ENCODE peak calls at places on chromosomes 7 and 10, in ten cellular contexts. M is body of pancreas; Z is fibroblast of lung; G is mesenchymal stem cell; K is upper lobe of right lung; A is adrenal gland; C is CD4-positive, alpha-beta T cell; O is K562; U is left lung; D is OCI-LY7. Q is an unnamed sample. For H3K9me3, the result is how much of the 10 kb centered on the place peaks cover.

GRCh38 chr10:33215154-33215553 is 119.3 kb downstream of the NRP1 start:
- DNase-seq in M (no peak), Z (no peak), G (peak), K (no peak), A (no peak), C (no peak), O (no peak), U (no peak), D (no peak), Q (no peak)

GRCh38 chr10:454860-455259 is 234.6 kb downstream of the DIP2C start:
- DNase-seq in M (no peak), Z (peak), G (peak), K (no peak), A (peak), C (no peak), O (no peak), U (no peak), D (no peak), Q (no peak)

GRCh38 chr7:3215624-3216585 is 85.1 kb upstream of the SDK1 start:
- DNase-seq in M (no peak), Z (no peak), G (no peak), K (no peak), A (no peak), C (no peak), O (no peak), U (no peak), D (no peak), Q (no peak)

GRCh38 chr10:94211187-94211529 is 151.6 kb downstream of the NOC3L start:
- DNase-seq in M (no peak), Z (no peak), G (no peak), K (no peak), A (no peak), C (no peak), O (no peak), U (no peak), D (no peak), Q (no peak)

GRCh38 chr10:28266449-28267224 is 36.2 kb downstream of the MPP7 start:
- DNase-seq in M (no peak), Z (no peak), G (no peak), K (no peak), A (no peak), C (no peak), O (no peak), U (no peak), D (no peak), Q (no peak)

GRCh38 chr10:123619067-123619855 is 46.9 kb upstream of the GPR26 start:
- DNase-seq in M (no peak), Z (no peak), G (no peak), K (no peak), A (no peak), C (no peak), O (no peak), U (no peak), D (no peak), Q (no peak)

GRCh38 chr10:2599571-2599970 is 467.8 kb upstream of the PFKP start:
- DNase-seq in M (no peak), Z (no peak), G (no peak), K (no peak), A (no peak), C (no peak), O (no peak), U (no peak), D (no peak), Q (no peak)

GRCh38 chr10:5556576-5556975 is 31.8 kb downstream of the CALML3 start:
- DNase-seq in M (no peak), Z (no peak), G (no peak), K (peak), A (no peak), C (no peak), O (no peak), U (peak), D (no peak), Q (no peak)

GRCh38 chr10:63197304-63198092 is 64.4 kb downstream of the NRBF2 start:
- DNase-seq in M (no peak), Z (peak), G (no peak), K (no peak), A (no peak), C (no peak), O (no peak), U (no peak), D (no peak), Q (no peak)

GRCh38 chr10:124641282-124642075 is 102.7 kb downstream of the FAM53B start:
- DNase-seq in M (no peak), Z (peak), G (peak), K (no peak), A (peak), C (peak), O (peak), U (peak), D (no peak), Q (no peak)

GRCh38 chr10:79084972-79085597 is 16.3 kb downstream of the ZMIZ1 start:
- DNase-seq in M (no peak), Z (no peak), G (no peak), K (no peak), A (no peak), C (no peak), O (no peak), U (peak), D (peak), Q (no peak)

GRCh38 chr7:1944619-1945210 is 274.6 kb downstream of the ELFN1 start:
- DNase-seq in M (no peak), Z (no peak), G (no peak), K (no peak), A (no peak), C (no peak), O (no peak), U (peak), D (no peak), Q (no peak)

GRCh38 chr10:21525367-21526183 is at the start of gene SKIDA1:
- DNase-seq in M (peak), Z (peak), G (peak), K (peak), A (peak), C (peak), O (peak), U (peak), D (peak), Q (peak)

GRCh38 chr10:56537984-56538383 is 176.9 kb upstream of the ZWINT start:
- DNase-seq in M (no peak), Z (peak), G (peak), K (no peak), A (peak), C (no peak), O (no peak), U (no peak), D (no peak), Q (no peak)

GRCh38 chr7:114303301-114303700 is 111.3 kb upstream of the FOXP2 start:
- DNase-seq in M (no peak), Z (no peak), G (no peak), K (no peak), A (no peak), C (no peak), O (no peak), U (no peak), D (no peak), Q (no peak)

GRCh38 chr10:6117711-6118110 is 28.9 kb downstream of the RBM17 start:
- DNase-seq in M (no peak), Z (no peak), G (no peak), K (no peak), A (no peak), C (no peak), O (no peak), U (no peak), D (no peak), Q (no peak)

GRCh38 chr10:15427836-15428414 is 56.8 kb upstream of the FAM171A1 start:
- DNase-seq in M (no peak), Z (peak), G (peak), K (no peak), A (no peak), C (no peak), O (peak), U (no peak), D (peak), Q (no peak)

GRCh38 chr7:16491148-16491547 is 25.6 kb upstream of the SOSTDC1 start:
- DNase-seq in M (no peak), Z (no peak), G (no peak), K (no peak), A (no peak), C (no peak), O (no peak), U (no peak), D (no peak), Q (no peak)

GRCh38 chr7:77827999-77828398 is 29.4 kb downstream of the PHTF2 start:
- DNase-seq in M (no peak), Z (no peak), G (no peak), K (no peak), A (no peak), C (no peak), O (no peak), U (no peak), D (no peak), Q (no peak)

GRCh38 chr7:129401228-129401967 is 32.8 kb upstream of the STRIP2 start:
- DNase-seq in M (no peak), Z (peak), G (peak), K (no peak), A (no peak), C (no peak), O (peak), U (no peak), D (no peak), Q (no peak)

GRCh38 chr7:44116087-44116788 is 7.1 kb downstream of the POLD2 start:
- DNase-seq in M (no peak), Z (no peak), G (no peak), K (no peak), A (no peak), C (no peak), O (no peak), U (no peak), D (no peak), Q (no peak)

GRCh38 chr7:44116789-44117666 is 6.3 kb downstream of the POLD2 start:
- DNase-seq in M (no peak), Z (no peak), G (no peak), K (no peak), A (no peak), C (no peak), O (no peak), U (no peak), D (no peak), Q (no peak)

GRCh38 chr7:44119829-44120380 is 3.4 kb downstream of the POLD2 start:
- DNase-seq in M (no peak), Z (no peak), G (no peak), K (peak), A (no peak), C (no peak), O (no peak), U (no peak), D (no peak), Q (no peak)

GRCh38 chr7:44120395-44120794 is 3.0 kb downstream of the POLD2 start:
- DNase-seq in M (no peak), Z (no peak), G (no peak), K (no peak), A (no peak), C (no peak), O (no peak), U (no peak), D (no peak), Q (no peak)

DNA sequence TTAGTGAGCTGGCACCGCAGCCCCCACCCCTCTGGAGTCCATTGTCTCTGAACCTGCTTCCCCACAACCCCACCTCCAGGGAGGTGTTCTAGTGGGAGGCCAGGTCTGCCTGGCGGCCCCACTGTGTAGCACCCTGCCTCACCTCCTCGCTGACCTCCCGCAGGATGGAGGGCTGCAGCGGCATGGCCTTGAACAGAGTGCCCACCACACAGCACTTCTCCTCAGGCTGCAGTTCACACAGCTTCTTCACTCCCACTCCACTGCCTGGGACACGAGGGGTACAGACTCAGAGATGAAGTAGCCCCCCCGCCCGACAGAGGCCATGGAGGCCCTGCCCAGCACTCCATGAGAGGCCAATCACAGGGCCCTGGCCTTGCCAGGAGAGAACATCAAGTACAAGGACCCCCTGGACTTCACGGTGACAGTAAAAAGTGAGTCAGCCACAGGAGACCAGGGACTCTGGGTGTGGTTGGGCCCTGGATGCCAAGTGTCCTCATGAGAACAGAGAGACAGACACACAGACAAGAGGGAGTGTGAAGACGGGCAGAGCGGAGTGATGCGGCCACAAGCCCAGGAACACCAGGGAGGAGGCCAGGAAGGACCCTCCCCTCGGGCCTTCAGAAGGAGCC is 5.4 kb downstream of the POLD2 start:
- DNase-seq in M (no peak), Z (no peak), G (no peak), K (no peak), A (no peak), C (no peak), O (no peak), U (no peak), D (no peak), Q (no peak)
- H3K9me3 ChIP-seq in M (under half), Z (under half), G (under half), K (under half), A (under half), C (under half), O (under half), U (under half), D (under half), Q (under half)

GRCh38 chr7:12291870-12292269 is 80.8 kb downstream of the TMEM106B start:
- DNase-seq in M (no peak), Z (no peak), G (peak), K (no peak), A (no peak), C (no peak), O (no peak), U (no peak), D (no peak), Q (no peak)
- H3K9me3 ChIP-seq in M (under half), Z (under half), G (under half), K (under half), A (under half), C (under half), O (under half), U (under half), D (under half), Q (under half)

GRCh38 chr7:158194365-158194900 is 393.2 kb downstream of the PTPRN2 start:
- DNase-seq in M (no peak), Z (no peak), G (no peak), K (no peak), A (no peak), C (no peak), O (peak), U (no peak), D (no peak), Q (no peak)
- H3K9me3 ChIP-seq in M (under half), Z (under half), G (under half), K (under half), A (under half), C (under half), O (under half), U (half or more), D (under half), Q (under half)

DNA sequence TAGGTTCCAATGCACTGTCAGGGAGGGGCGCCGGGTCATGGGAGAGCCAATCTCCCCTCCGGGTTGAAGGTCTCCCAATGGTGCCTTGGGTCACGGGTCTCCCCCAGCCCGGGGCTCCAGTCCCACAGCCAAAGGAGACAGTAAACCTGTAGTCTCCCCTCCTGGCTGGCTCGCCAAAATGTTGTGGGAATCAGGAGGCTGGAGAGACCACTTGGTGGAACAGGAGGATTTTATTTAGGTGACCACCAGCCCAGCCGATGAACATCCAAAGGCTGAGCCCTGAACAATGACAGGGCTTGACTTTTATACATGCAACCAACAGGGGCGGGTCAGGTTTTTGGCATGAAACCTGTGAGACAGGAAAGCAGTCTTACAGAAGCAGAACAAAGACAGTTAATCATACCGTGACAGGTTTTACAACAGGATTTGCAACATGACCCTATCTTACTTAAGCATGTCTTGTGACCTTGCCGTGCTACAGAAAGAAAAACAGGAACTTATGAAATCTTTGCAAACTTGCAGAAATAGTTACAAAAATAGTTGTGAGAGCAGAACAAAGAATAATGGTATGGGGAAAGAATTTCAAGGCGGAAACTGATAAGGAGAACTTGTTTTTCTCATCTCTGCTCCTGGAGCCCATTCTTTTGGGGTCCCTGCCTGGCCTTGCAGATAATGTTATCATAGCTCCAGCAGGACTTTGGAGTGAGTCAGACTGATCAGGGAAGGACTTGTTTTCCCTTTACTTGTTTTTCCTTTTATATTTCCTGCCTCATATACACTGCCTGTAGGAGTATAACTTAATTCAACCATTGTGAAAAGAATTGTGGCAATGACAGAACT is 7.1 kb downstream of the ERV3-1 start:
- DNase-seq in M (peak), Z (peak), G (peak), K (no peak), A (peak), C (no peak), O (peak), U (peak), D (peak), Q (no peak)
- H3K9me3 ChIP-seq in M (under half), Z (under half), G (half or more), K (under half), A (under half), C (half or more), O (half or more), U (half or more), D (under half), Q (under half)

DNA sequence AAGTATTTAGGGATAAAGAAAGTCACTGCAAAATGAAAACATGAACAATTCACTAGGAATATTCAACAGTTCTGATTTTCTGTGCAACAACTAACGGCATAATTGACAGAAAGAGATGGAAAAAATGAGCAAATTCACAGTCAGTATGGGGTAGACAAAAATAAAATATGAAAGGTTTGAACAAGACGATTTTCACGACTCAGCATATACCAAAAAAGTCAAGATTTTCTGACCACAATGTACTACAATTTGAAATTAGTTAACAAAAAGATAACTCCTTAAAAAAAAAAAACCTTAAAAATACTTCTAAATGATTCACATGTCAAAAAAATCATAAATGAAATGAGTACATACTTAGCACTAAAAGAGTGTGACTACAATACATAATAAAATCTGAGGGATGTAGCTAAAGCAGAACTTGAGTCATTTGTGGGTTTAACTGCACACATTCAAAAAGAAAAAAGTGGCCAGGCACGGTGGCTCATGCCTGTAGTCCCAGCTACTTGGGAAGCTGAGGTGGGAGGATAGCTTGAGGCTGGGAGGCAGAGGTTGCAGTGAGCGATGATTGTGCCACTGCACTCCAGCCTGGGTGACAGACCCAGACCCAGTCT is 22.6 kb upstream of the MTURN start:
- DNase-seq in M (no peak), Z (no peak), G (no peak), K (no peak), A (no peak), C (no peak), O (no peak), U (no peak), D (no peak), Q (no peak)
- H3K9me3 ChIP-seq in M (under half), Z (under half), G (under half), K (under half), A (under half), C (under half), O (under half), U (under half), D (under half), Q (under half)

GRCh38 chr7:131170440-131171105 is 157.1 kb upstream of the MKLN1 start:
- DNase-seq in M (no peak), Z (no peak), G (peak), K (no peak), A (no peak), C (no peak), O (no peak), U (no peak), D (no peak), Q (no peak)
- H3K9me3 ChIP-seq in M (under half), Z (under half), G (under half), K (under half), A (under half), C (under half), O (under half), U (under half), D (under half), Q (under half)

GRCh38 chr7:158357898-158358821 is 229.5 kb downstream of the PTPRN2 start:
- DNase-seq in M (peak), Z (no peak), G (no peak), K (no peak), A (no peak), C (no peak), O (no peak), U (no peak), D (no peak), Q (no peak)
- H3K9me3 ChIP-seq in M (under half), Z (under half), G (under half), K (under half), A (under half), C (under half), O (under half), U (under half), D (under half), Q (under half)